ENCODE peak calls at places on chromosomes 2 and 18, in five cellular contexts. N is amniotic stem cell; K is activated CD4-positive, alpha-beta T cell treated with anti-CD3 and anti-CD28 coated beads for 48 hours; P is effector CD8-positive, alpha-beta T cell; U is nephron progenitor cell. E is an unnamed sample.

GRCh38 chr2:238290079-238290478 is 1.7 kb upstream of the PER2 start:
- DNase-seq in N (no peak), K (peak), P (no peak), U (peak), E (no peak)

GRCh38 chr2:112749755-112750559 is 14.5 kb downstream of the CKAP2L start:
- DNase-seq in N (peak), K (peak), P (peak), U (peak), E (peak)

GRCh38 chr2:11389551-11390528 is 45.4 kb upstream of the ROCK2 start:
- DNase-seq in N (peak), K (no peak), P (no peak), U (no peak), E (no peak)

GRCh38 chr2:110104025-110104771 is 11.4 kb downstream of the MALL start:
- DNase-seq in N (no peak), K (no peak), P (no peak), U (no peak), E (no peak)

GRCh38 chr2:113894156-113894743 is 4.4 kb downstream of the ACTR3 start:
- DNase-seq in N (no peak), K (no peak), P (no peak), U (no peak), E (no peak)

GRCh38 chr2:26993768-26994167 is 23.3 kb downstream of the MAPRE3 start:
- DNase-seq in N (no peak), K (no peak), P (no peak), U (no peak), E (no peak)

GRCh38 chr2:238352361-238352760 is 32.0 kb downstream of the TRAF3IP1 start:
- DNase-seq in N (no peak), K (no peak), P (no peak), U (no peak), E (no peak)

GRCh38 chr18:23054553-23054952 is 80.7 kb upstream of the CABLES1 start:
- DNase-seq in N (no peak), K (no peak), P (no peak), U (no peak), E (no peak)

GRCh38 chr2:140472676-140473075 is 1658.1 kb downstream of the LRP1B start:
- DNase-seq in N (no peak), K (no peak), P (no peak), U (no peak), E (no peak)

GRCh38 chr2:8252997-8253694 is 428.7 kb upstream of the ID2 start:
- DNase-seq in N (no peak), K (no peak), P (no peak), U (no peak), E (no peak)

GRCh38 chr2:127647242-127648190 is 1.6 kb downstream of the GPR17 start:
- DNase-seq in N (no peak), K (no peak), P (no peak), U (no peak), E (no peak)

GRCh38 chr2:159904565-159905281 is 106.7 kb upstream of the CD302 start:
- DNase-seq in N (no peak), K (peak), P (peak), U (peak), E (peak)

GRCh38 chr2:144379891-144380311 is 140.0 kb downstream of the ZEB2 start:
- DNase-seq in N (no peak), K (no peak), P (no peak), U (peak), E (no peak)

GRCh38 chr2:100781523-100782375 is 38.2 kb upstream of the NPAS2 start:
- DNase-seq in N (no peak), K (no peak), P (no peak), U (no peak), E (no peak)

GRCh38 chr2:100537918-100538317 is 24.9 kb upstream of the PDCL3 start:
- DNase-seq in N (no peak), K (no peak), P (no peak), U (no peak), E (no peak)

GRCh38 chr2:62569907-62570793 is 64.2 kb upstream of the TMEM17 start:
- DNase-seq in N (no peak), K (no peak), P (no peak), U (peak), E (no peak)

GRCh38 chr2:84768840-84769239 is 112.0 kb downstream of the TRABD2A start:
- DNase-seq in N (no peak), K (no peak), P (no peak), U (no peak), E (no peak)

GRCh38 chr18:23784811-23785245 is 95.6 kb downstream of the LAMA3 start:
- DNase-seq in N (peak), K (no peak), P (no peak), U (no peak), E (no peak)

GRCh38 chr2:179049546-179050311 is at the start of gene CCDC141:
- DNase-seq in N (no peak), K (peak), P (no peak), U (no peak), E (no peak)

GRCh38 chr2:241184901-241185300 is 3.6 kb upstream of the ANO7 start:
- DNase-seq in N (no peak), K (no peak), P (no peak), U (no peak), E (no peak)

GRCh38 chr2:240369725-240370585 is 65.5 kb upstream of the GPC1 start:
- DNase-seq in N (peak), K (no peak), P (no peak), U (no peak), E (no peak)

GRCh38 chr2:183614797-183615429 is 490.7 kb downstream of the NUP35 start:
- DNase-seq in N (no peak), K (no peak), P (no peak), U (no peak), E (no peak)

GRCh38 chr2:181399046-181399445 is 58.1 kb upstream of the ITGA4 start:
- DNase-seq in N (no peak), K (no peak), P (no peak), U (no peak), E (no peak)

E was measured in central memory CD4-positive, alpha-beta T cell.